ENCODE peak calls at places on chromosomes 2 and 18, in six cellular contexts. One of them, this sample, is unnamed.

GRCh38 chr2:241833101-241833937 is 24.3 kb downstream of the NEU4 start:
- DNase-seq in A549: no peak
- DNase-seq in right lobe of liver: no peak
- DNase-seq in body of pancreas: no peak
- DNase-seq in IMR-90: peak; percentile 55
- DNase-seq in spleen: no peak
- DNase-seq in this sample: peak; percentile 41

GRCh38 chr18:57141208-57142129 is 5.4 kb upstream of the BOD1L2 start:
- DNase-seq in IMR-90: no peak
- DNase-seq in A549: no peak
- DNase-seq in right lobe of liver: peak; percentile 97
- DNase-seq in body of pancreas: peak; percentile 87
- DNase-seq in spleen: no peak
- DNase-seq in this sample: no peak

GRCh38 chr2:8761529-8762164 is 75.8 kb downstream of the KIDINS220 start:
- DNase-seq in spleen: no peak
- DNase-seq in body of pancreas: no peak
- DNase-seq in A549: peak; percentile 56
- DNase-seq in IMR-90: peak; percentile 60
- DNase-seq in right lobe of liver: no peak
- DNase-seq in this sample: no peak

GRCh38 chr2:97911210-97911921 is 84.4 kb downstream of the TMEM131 start:
- DNase-seq in body of pancreas: no peak
- DNase-seq in spleen: no peak
- DNase-seq in IMR-90: peak; percentile 58
- DNase-seq in right lobe of liver: no peak
- DNase-seq in A549: no peak
- DNase-seq in this sample: no peak

GRCh38 chr2:71130325-71131260 is at the start of gene MPHOSPH10:
- DNase-seq in IMR-90: peak; percentile 90
- DNase-seq in body of pancreas: peak; percentile 89
- DNase-seq in spleen: peak; percentile 98
- DNase-seq in A549: peak; percentile 94
- DNase-seq in right lobe of liver: peak; percentile 91
- DNase-seq in this sample: peak; percentile 94

GRCh38 chr2:144357623-144358400 is 162.1 kb downstream of the ZEB2 start:
- DNase-seq in A549: peak; percentile 92
- DNase-seq in spleen: no peak
- DNase-seq in body of pancreas: no peak
- DNase-seq in IMR-90: peak; percentile 99
- DNase-seq in right lobe of liver: no peak
- DNase-seq in this sample: no peak

GRCh38 chr2:11500702-11501303 is 33.0 kb upstream of the GREB1 start:
- DNase-seq in right lobe of liver: no peak
- DNase-seq in IMR-90: no peak
- DNase-seq in spleen: no peak
- DNase-seq in A549: no peak
- DNase-seq in body of pancreas: no peak
- DNase-seq in this sample: no peak

GRCh38 chr2:194550702-194551101 is 1106.3 kb upstream of the SLC39A10 start:
- DNase-seq in spleen: no peak
- DNase-seq in body of pancreas: no peak
- DNase-seq in IMR-90: no peak
- DNase-seq in A549: no peak
- DNase-seq in right lobe of liver: no peak
- DNase-seq in this sample: no peak

GRCh38 chr2:224137208-224137607 is 98.1 kb upstream of the SERPINE2 start:
- DNase-seq in right lobe of liver: no peak
- DNase-seq in IMR-90: no peak
- DNase-seq in body of pancreas: no peak
- DNase-seq in spleen: no peak
- DNase-seq in A549: no peak
- DNase-seq in this sample: no peak

GRCh38 chr2:23549821-23550535 is 165.0 kb downstream of the KLHL29 start:
- DNase-seq in right lobe of liver: no peak
- DNase-seq in spleen: no peak
- DNase-seq in body of pancreas: no peak
- DNase-seq in A549: no peak
- DNase-seq in IMR-90: peak; percentile 50
- DNase-seq in this sample: no peak

GRCh38 chr18:62717850-62718229 is 2.5 kb downstream of the PHLPP1 start:
- DNase-seq in IMR-90: peak; percentile 26
- DNase-seq in body of pancreas: no peak
- DNase-seq in spleen: no peak
- DNase-seq in A549: peak; percentile 1
- DNase-seq in right lobe of liver: no peak
- DNase-seq in this sample: no peak

GRCh38 chr2:207049122-207049521 is 109.8 kb downstream of the CPO start:
- DNase-seq in body of pancreas: no peak
- DNase-seq in A549: no peak
- DNase-seq in right lobe of liver: no peak
- DNase-seq in IMR-90: no peak
- DNase-seq in spleen: no peak
- DNase-seq in this sample: no peak

GRCh38 chr18:12009581-12010140 is 28.4 kb downstream of the IMPA2 start:
- DNase-seq in IMR-90: no peak
- DNase-seq in body of pancreas: peak; percentile 71
- DNase-seq in A549: no peak
- DNase-seq in spleen: no peak
- DNase-seq in right lobe of liver: peak; percentile 73
- DNase-seq in this sample: no peak

GRCh38 chr2:158112971-158113370 is 11.3 kb downstream of the UPP2 start:
- DNase-seq in spleen: no peak
- DNase-seq in body of pancreas: no peak
- DNase-seq in A549: no peak
- DNase-seq in IMR-90: no peak
- DNase-seq in right lobe of liver: no peak
- DNase-seq in this sample: no peak

GRCh38 chr2:188456114-188456909 is 164.6 kb downstream of the GULP1 start:
- DNase-seq in spleen: no peak
- DNase-seq in right lobe of liver: no peak
- DNase-seq in IMR-90: no peak
- DNase-seq in A549: no peak
- DNase-seq in body of pancreas: no peak
- DNase-seq in this sample: no peak

GRCh38 chr18:55585050-55585449 is 2.9 kb downstream of the TCF4 start:
- DNase-seq in IMR-90: no peak
- DNase-seq in spleen: no peak
- DNase-seq in A549: no peak
- DNase-seq in body of pancreas: no peak
- DNase-seq in right lobe of liver: no peak
- DNase-seq in this sample: no peak
- H3K4me3 ChIP-seq in IMR-90: peak overlapping the region; percentile 78
- H3K4me3 ChIP-seq in spleen: no peak overlapping the region
- H3K4me3 ChIP-seq in A549: no peak overlapping the region
- H3K4me3 ChIP-seq in body of pancreas: no peak overlapping the region
- H3K4me3 ChIP-seq in right lobe of liver: no peak overlapping the region
- H3K4me3 ChIP-seq in this sample: peak overlapping the region; percentile 76

GRCh38 chr2:190649035-190649797 is at the start of gene NAB1:
- DNase-seq in IMR-90: peak; percentile 44
- DNase-seq in spleen: peak; percentile 95
- DNase-seq in body of pancreas: peak; percentile 50
- DNase-seq in right lobe of liver: peak; percentile 69
- DNase-seq in A549: peak; percentile 52
- DNase-seq in this sample: peak; percentile 82
- TF ChIP-seq POLR2A in IMR-90: peak; percentile 54
- TF ChIP-seq POLR2A in spleen: no peak
- TF ChIP-seq POLR2A in body of pancreas: peak; percentile 41
- TF ChIP-seq POLR2A in right lobe of liver: peak; percentile 17
- TF ChIP-seq POLR2A in A549: no peak
- TF ChIP-seq POLR2A in this sample: no peak

DNA sequence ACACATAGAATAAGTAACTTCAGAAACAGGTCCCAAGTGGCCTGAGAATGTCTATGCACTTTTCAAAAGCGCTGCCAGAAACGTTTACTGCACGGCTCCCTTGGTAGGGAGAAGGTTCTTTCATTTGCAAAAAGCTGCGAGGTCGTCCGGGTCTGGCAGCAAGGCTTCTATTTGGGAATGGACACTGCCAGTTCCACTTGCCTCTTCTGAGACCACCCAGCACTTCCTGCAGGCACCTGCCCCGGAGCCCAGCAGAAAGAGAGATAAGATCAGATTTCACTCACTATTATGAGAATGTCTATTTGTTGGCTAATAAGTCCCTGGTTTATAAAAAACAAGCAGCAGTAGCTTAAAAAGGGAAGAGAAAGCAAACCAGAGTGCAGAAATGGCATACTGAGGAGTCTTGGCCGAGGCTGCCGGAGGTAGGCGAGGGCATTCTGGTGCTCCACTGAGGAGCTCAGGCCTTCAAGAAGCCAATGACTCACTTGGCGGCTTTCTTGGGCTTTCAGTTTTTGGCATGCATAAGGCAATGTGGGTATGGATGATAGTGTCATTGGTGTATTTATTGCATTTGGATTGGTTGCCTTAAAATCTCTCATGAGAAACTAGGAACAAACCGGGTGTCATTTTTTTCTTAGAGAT is 119.4 kb upstream of the ARL5A start:
- DNase-seq in right lobe of liver: no peak
- DNase-seq in IMR-90: no peak
- DNase-seq in body of pancreas: peak; percentile 38
- DNase-seq in A549: no peak
- DNase-seq in spleen: no peak
- DNase-seq in this sample: no peak
- H3K27ac ChIP-seq in right lobe of liver: no peak overlapping the region
- H3K27ac ChIP-seq in IMR-90: no peak overlapping the region
- H3K27ac ChIP-seq in body of pancreas: no peak overlapping the region
- H3K27ac ChIP-seq in A549: no peak overlapping the region
- H3K27ac ChIP-seq in spleen: no peak overlapping the region
- H3K27ac ChIP-seq in this sample: no peak overlapping the region

GRCh38 chr2:32863803-32864202 is 83.0 kb upstream of the LTBP1 start:
- DNase-seq in spleen: no peak
- DNase-seq in right lobe of liver: no peak
- DNase-seq in A549: no peak
- DNase-seq in body of pancreas: no peak
- DNase-seq in IMR-90: peak; percentile 52
- DNase-seq in this sample: no peak

GRCh38 chr2:32865399-32866068 is 81.2 kb upstream of the LTBP1 start:
- DNase-seq in spleen: no peak
- DNase-seq in right lobe of liver: no peak
- DNase-seq in A549: peak; percentile 57
- DNase-seq in body of pancreas: no peak
- DNase-seq in IMR-90: peak; percentile 96
- DNase-seq in this sample: no peak

GRCh38 chr2:32863326-32863725 is 83.4 kb upstream of the LTBP1 start:
- DNase-seq in IMR-90: no peak
- DNase-seq in A549: no peak
- DNase-seq in spleen: no peak
- DNase-seq in right lobe of liver: no peak
- DNase-seq in body of pancreas: no peak
- DNase-seq in this sample: no peak

GRCh38 chr2:32864761-32865160 is 82.0 kb upstream of the LTBP1 start:
- DNase-seq in IMR-90: peak; percentile 93
- DNase-seq in body of pancreas: no peak
- DNase-seq in spleen: no peak
- DNase-seq in A549: no peak
- DNase-seq in right lobe of liver: no peak
- DNase-seq in this sample: no peak

DNA sequence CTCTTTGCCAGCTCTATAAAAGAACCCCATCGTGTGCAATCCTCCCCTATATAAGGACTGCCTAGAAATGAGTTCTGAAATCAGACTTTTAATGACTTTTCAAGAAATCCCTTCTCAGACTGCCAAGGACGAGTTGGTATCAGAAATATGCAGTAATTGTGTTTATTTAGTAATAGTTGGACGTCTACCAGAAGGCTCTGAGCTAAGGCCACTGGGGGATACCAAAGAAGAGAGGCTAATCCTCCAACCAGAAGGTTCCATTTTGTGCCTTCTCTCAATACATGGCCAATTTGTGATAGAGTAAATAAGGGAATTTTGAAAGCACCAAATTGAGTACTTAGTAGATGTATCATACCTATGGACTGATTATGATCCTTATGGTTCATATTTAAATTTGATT is 82.4 kb upstream of the LTBP1 start:
- DNase-seq in spleen: no peak
- DNase-seq in IMR-90: peak; percentile 72
- DNase-seq in A549: peak; percentile 21
- DNase-seq in right lobe of liver: no peak
- DNase-seq in body of pancreas: no peak
- DNase-seq in this sample: no peak
- H3K4me3 ChIP-seq in spleen: no peak overlapping the region
- H3K4me3 ChIP-seq in IMR-90: no peak overlapping the region
- H3K4me3 ChIP-seq in A549: no peak overlapping the region
- H3K4me3 ChIP-seq in right lobe of liver: no peak overlapping the region
- H3K4me3 ChIP-seq in body of pancreas: no peak overlapping the region
- H3K4me3 ChIP-seq in this sample: no peak overlapping the region

This sample was measured in sigmoid colon.